ENCODE peak calls at places on chromosomes 3 and 15, in four cellular contexts. A is HepG2, G is H1, N is GM12878. L is an unnamed sample.

GRCh38 chr3:45509768-45510129 is 84.8 kb upstream of the LIMD1 start:
- DNase-seq in G (no peak), N (no peak), A (no peak), L (no peak)

GRCh38 chr3:139534444-139534812 is 5.1 kb downstream of the RBP1 start:
- DNase-seq in G (no peak), N (no peak), A (no peak), L (no peak)

GRCh38 chr3:153927107-153927506 is 194.1 kb upstream of the ARHGEF26 start:
- DNase-seq in N (peak; percentile 2), G (no peak), A (no peak), L (no peak)

GRCh38 chr3:128395500-128396125 is 71.1 kb downstream of the DNAJB8 start:
- DNase-seq in A (no peak), N (no peak), G (no peak), L (peak; percentile 50)

GRCh38 chr3:27749640-27750039 is 27.5 kb upstream of the EOMES start:
- DNase-seq in A (no peak), N (no peak), G (no peak), L (no peak)

GRCh38 chr3:23183731-23184130 is 19.4 kb upstream of the UBE2E2 start:
- DNase-seq in A (peak; percentile 43), G (peak; percentile 54), N (no peak), L (peak; percentile 15)

GRCh38 chr3:189137416-189137815 is 34.4 kb upstream of the TPRG1 start:
- DNase-seq in A (no peak), G (no peak), N (no peak), L (no peak)

GRCh38 chr3:100537646-100538338 is 45.4 kb downstream of the TMEM45A start:
- DNase-seq in A (no peak), G (no peak), N (no peak), L (no peak)

GRCh38 chr15:48905216-48905615 is 27.3 kb downstream of the EID1 start:
- DNase-seq in G (no peak), A (no peak), N (no peak), L (no peak)

GRCh38 chr15:51226813-51227212 is 111.6 kb downstream of the CYP19A1 start:
- DNase-seq in A (no peak), G (no peak), N (no peak), L (no peak)

GRCh38 chr3:127967296-127967695 is 52.3 kb downstream of the KBTBD12 start:
- DNase-seq in G (no peak), A (no peak), N (no peak), L (no peak)

GRCh38 chr3:5787863-5788488 is 600.5 kb downstream of the EDEM1 start:
- DNase-seq in A (no peak), G (no peak), N (no peak), L (peak; percentile 30)

GRCh38 chr15:65101418-65101890 is 13.5 kb downstream of the UBAP1L start:
- DNase-seq in G (peak; percentile 96), A (peak; percentile 50), N (no peak), L (peak; percentile 68)

GRCh38 chr15:52093539-52094502 is 18.8 kb downstream of the BCL2L10 start:
- DNase-seq in A (no peak), N (no peak), G (no peak), L (no peak)

GRCh38 chr15:60551781-60552161 is 72.8 kb upstream of the ICE2 start:
- DNase-seq in A (no peak), N (no peak), G (no peak), L (no peak)

GRCh38 chr15:34986326-34987181 is 1.5 kb downstream of the ZNF770 start:
- DNase-seq in G (no peak), A (no peak), N (no peak), L (peak; percentile 34)

GRCh38 chr15:32743411-32744145 is 25.8 kb downstream of the GREM1 start:
- DNase-seq in G (no peak), N (no peak), A (no peak), L (no peak)

GRCh38 chr3:182323898-182324297 is 469.4 kb upstream of the ATP11B start:
- DNase-seq in A (no peak), N (no peak), G (no peak), L (no peak)

GRCh38 chr15:32838820-32839219 is 121.0 kb downstream of the GREM1 start:
- DNase-seq in G (no peak), A (peak; percentile 71), N (no peak), L (no peak)

GRCh38 chr15:34122771-34123183 is 20.9 kb downstream of the PGBD4 start:
- DNase-seq in N (peak; percentile 42), G (no peak), A (peak; percentile 14), L (no peak)

GRCh38 chr15:80820092-80820491 is 40.9 kb downstream of the CEMIP start:
- DNase-seq in G (no peak), A (no peak), N (no peak), L (no peak)

GRCh38 chr3:177928156-177928555 is 608.1 kb upstream of the KCNMB2 start:
- DNase-seq in N (no peak), A (no peak), G (no peak), L (peak; percentile 9)

GRCh38 chr15:96322401-96323249 is 7.9 kb upstream of the NR2F2 start:
- DNase-seq in N (no peak), A (no peak), G (peak; percentile 85), L (no peak)

DNA sequence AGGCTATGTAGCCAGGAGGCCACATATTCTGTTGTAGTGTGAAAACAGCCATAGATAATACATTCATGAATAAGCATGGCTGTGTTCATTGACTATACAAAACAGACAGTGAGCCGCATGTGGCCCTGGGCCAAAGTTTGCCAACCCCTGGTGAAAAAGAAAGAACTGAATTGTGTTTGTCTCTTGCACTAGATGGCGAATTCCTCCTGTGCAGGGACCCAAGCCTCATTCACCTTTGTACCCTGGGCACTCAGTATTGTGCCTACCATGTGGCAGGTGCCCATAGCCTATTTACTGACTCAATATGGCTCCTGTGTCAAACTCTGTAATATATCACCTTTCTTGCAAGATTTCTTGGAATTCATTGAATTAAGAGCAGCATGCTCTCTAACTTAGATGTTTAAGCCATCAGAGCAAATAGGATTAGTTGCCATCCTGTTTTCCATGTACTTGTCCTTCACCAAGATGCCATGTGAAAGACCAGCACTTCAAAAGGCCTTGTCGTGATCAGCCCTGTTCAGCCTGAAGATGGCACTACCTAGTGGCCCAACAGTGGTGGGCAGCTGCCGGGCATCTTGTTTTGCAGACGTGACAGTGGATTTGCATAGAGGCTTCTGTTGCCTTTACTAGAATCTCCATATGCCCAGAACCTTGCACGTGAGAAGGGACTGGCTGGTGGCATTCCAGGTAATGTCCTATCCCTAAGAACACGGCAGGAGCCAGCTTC is 50.9 kb upstream of the CMTM7 start:
- DNase-seq in N (no peak), A (peak; percentile 61), G (no peak), L (no peak)
- H3K9ac ChIP-seq in N (no peak overlapping the region), A (no peak overlapping the region), G (no peak overlapping the region), L (no peak overlapping the region)

GRCh38 chr15:38307251-38307650 is 54.6 kb downstream of the SPRED1 start:
- DNase-seq in A (no peak), G (no peak), N (no peak), L (no peak)

GRCh38 chr15:38304486-38304885 is 51.9 kb downstream of the SPRED1 start:
- DNase-seq in A (no peak), G (no peak), N (no peak), L (no peak)

GRCh38 chr15:38312190-38312589 is 59.6 kb downstream of the SPRED1 start:
- DNase-seq in G (no peak), N (no peak), A (no peak), L (no peak)

GRCh38 chr15:38308242-38308641 is 55.6 kb downstream of the SPRED1 start:
- DNase-seq in N (no peak), A (no peak), G (no peak), L (no peak)

DNA sequence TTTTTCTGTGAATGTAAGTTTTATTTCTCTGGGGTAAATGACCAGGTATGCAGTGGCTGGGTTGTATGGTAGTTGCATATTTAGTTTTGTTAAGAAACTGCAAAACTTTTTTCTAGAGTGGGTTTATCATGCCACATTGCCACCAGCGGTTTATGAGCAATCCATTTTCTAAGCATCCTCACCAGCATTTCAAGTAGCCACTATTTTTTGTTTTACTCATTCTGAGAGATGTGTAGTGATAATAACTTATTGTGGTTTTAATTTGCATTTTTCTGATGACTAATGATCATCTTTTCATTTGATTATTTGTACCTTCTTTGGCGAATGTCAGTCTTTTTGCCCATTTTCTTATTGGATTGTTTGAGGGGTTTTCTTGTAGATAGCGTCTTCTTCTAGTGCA is 56.2 kb downstream of the SPRED1 start:
- DNase-seq in N (peak; percentile 40), A (no peak), G (no peak), L (no peak)
- TF ChIP-seq KDM1A in N (no peak), A (no peak), G (no peak), L (no peak)

DNA sequence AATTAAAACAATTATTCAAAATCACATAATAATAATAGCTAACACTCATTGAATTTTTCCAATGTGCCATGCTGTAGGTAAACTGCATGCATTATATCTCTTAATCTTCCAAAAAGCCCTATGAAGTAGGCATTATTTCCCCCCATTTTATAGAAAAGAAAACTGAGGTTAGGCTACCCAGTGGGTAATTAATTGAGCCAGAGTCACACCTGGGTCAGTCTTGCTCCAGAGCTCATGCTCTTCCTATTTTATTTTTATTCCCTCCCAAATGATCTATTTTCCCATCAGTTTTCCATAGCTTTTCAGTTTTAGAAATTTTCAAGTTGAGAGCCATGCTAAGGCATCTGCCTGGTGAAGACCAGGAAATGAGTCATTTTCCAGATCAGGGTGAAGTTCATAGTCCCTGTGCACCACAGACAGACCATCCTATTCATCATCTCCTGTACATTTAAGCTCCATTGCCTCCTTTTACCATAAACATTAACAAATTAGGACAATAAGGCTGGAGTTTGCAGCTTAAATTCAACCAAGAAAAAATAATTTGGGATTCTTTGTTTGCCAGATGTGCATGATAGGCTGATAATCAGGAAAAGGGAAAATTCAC is 417.3 kb downstream of the OTOL1 start:
- DNase-seq in A (peak; percentile 59), N (no peak), G (no peak), L (no peak)
- H3K9ac ChIP-seq in A (no peak overlapping the region), N (no peak overlapping the region), G (no peak overlapping the region), L (no peak overlapping the region)

GRCh38 chr15:72781621-72782020 is 1.9 kb downstream of the ADPGK start:
- DNase-seq in G (no peak), N (no peak), A (no peak), L (no peak)
- TF ChIP-seq KDM1A in G (no peak), N (no peak), A (no peak), L (no peak)

GRCh38 chr15:74127954-74128784 is 2.2 kb upstream of the ISLR2 start:
- DNase-seq in A (no peak), G (peak; percentile 77), N (no peak), L (no peak)

GRCh38 chr15:74130089-74130848 is at the start of gene ISLR2:
- DNase-seq in A (no peak), G (no peak), N (no peak), L (no peak)

GRCh38 chr15:74130849-74131617 is 647 bp downstream of the ISLR2 start:
- DNase-seq in N (no peak), A (no peak), G (no peak), L (no peak)

GRCh38 chr15:74128785-74129350 is 1.5 kb upstream of the ISLR2 start:
- DNase-seq in A (no peak), N (no peak), G (peak; percentile 73), L (no peak)

DNA sequence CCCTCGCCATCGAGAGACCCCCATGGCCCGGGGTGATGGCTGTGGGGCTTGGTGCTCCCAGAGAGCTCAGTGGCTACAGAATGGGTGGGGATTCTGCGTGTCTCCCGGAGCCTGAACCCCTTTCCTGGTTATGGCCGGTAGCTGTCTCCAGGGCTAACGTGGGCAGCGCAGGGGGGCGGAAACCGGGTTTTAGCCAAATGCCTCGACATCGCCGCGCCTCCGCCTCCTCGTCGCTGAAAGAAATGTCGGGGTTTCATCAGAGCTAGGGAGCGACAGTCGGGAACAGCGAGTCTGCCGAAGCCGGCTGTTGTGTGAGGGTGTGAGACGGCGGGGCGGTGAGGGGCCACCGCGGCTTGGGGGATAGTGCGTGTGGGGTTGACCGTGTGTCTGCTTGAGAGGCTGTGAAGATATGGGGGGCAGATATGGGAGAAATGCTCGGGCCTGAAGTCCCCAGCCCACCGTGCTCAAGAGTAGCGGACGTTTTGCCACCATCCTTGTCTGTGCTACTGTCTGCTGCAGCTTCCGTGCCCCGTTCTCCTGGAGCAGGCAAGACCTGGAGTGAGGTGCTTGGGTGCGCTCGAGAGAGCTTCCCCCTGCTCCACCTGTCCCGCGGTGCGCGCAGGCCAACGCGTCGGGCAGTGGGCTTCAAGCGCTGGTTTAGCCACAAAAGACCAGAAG is 836 bp upstream of the ISLR2 start:
- DNase-seq in N (no peak), G (peak; percentile 71), A (no peak), L (no peak)
- H3K9ac ChIP-seq in N (no peak overlapping the region), G (no peak overlapping the region), A (no peak overlapping the region), L (no peak overlapping the region)